ENCODE peak calls at places on chromosomes 5 and 9, in five cellular contexts. Y is left ventricle myocardium inferior, L is hepatocyte, G is uterus, X is stomach. M is an unnamed sample.

GRCh38 chr5:65364907-65365306 is 116.8 kb downstream of the ADAMTS6 start:
- DNase-seq in Y (no peak), L (no peak), G (no peak), X (no peak), M (no peak)

GRCh38 chr5:172420215-172420934 is 34.0 kb downstream of the SH3PXD2B start:
- DNase-seq in Y (peak; percentile 58), L (peak; percentile 82), G (peak; percentile 88), X (peak; percentile 64), M (peak; percentile 84)

GRCh38 chr5:127840809-127841208 is 137.6 kb downstream of the CCDC192 start:
- DNase-seq in Y (no peak), L (no peak), G (no peak), X (no peak), M (no peak)

GRCh38 chr5:44993286-44993685 is 184.5 kb downstream of the MRPS30 start:
- DNase-seq in Y (no peak), L (no peak), G (no peak), X (no peak), M (no peak)

GRCh38 chr5:175638305-175638704 is 19.6 kb upstream of the HRH2 start:
- DNase-seq in Y (no peak), L (no peak), G (no peak), X (no peak), M (no peak)

GRCh38 chr5:150557507-150557872 is 49.6 kb downstream of the NDST1 start:
- DNase-seq in Y (no peak), L (no peak), G (no peak), X (no peak), M (no peak)

GRCh38 chr9:6444108-6444507 is 31.1 kb downstream of the UHRF2 start:
- DNase-seq in Y (no peak), L (no peak), G (no peak), X (no peak), M (no peak)

GRCh38 chr9:70297141-70297540 is 38.4 kb downstream of the SMC5 start:
- DNase-seq in Y (no peak), L (no peak), G (no peak), X (no peak), M (no peak)

GRCh38 chr9:33524431-33524947 is 438 bp downstream of the ANKRD18B start:
- DNase-seq in Y (no peak), L (peak; percentile 6), G (no peak), X (no peak), M (no peak)

GRCh38 chr9:121634329-121634784 is 17.1 kb upstream of the DAB2IP start:
- DNase-seq in Y (no peak), L (no peak), G (no peak), X (no peak), M (no peak)

GRCh38 chr5:14753947-14754346 is 89.4 kb downstream of the OTULIN start:
- DNase-seq in Y (no peak), L (no peak), G (no peak), X (no peak), M (no peak)

GRCh38 chr5:14851067-14851422 is 20.5 kb downstream of the ANKH start:
- DNase-seq in Y (no peak), L (peak; percentile 48), G (no peak), X (no peak), M (no peak)

GRCh38 chr5:84729326-84729725 is 344.6 kb upstream of the EDIL3 start:
- DNase-seq in Y (no peak), L (no peak), G (no peak), X (no peak), M (no peak)

GRCh38 chr5:77376624-77377023 is 115.5 kb downstream of the WDR41 start:
- DNase-seq in Y (no peak), L (no peak), G (no peak), X (no peak), M (no peak)

GRCh38 chr9:27771803-27772545 is 198.7 kb upstream of the C9orf72 start:
- DNase-seq in Y (no peak), L (no peak), G (no peak), X (no peak), M (no peak)

GRCh38 chr9:115261656-115262081 is 143.7 kb upstream of the TNC start:
- DNase-seq in Y (no peak), L (no peak), G (no peak), X (no peak), M (no peak)

GRCh38 chr9:77472646-77473045 is 175.5 kb downstream of the GNA14 start:
- DNase-seq in Y (no peak), L (no peak), G (no peak), X (no peak), M (no peak)

GRCh38 chr5:113000466-113000865 is 23.9 kb downstream of the DCP2 start:
- DNase-seq in Y (no peak), L (no peak), G (no peak), X (no peak), M (no peak)

GRCh38 chr5:109485030-109485429 is 75.3 kb upstream of the PJA2 start:
- DNase-seq in Y (peak; percentile 65), L (peak; percentile 75), G (peak; percentile 23), X (peak; percentile 82), M (no peak)

GRCh38 chr5:53403758-53404157 is 76.7 kb upstream of the FST start:
- DNase-seq in Y (no peak), L (no peak), G (no peak), X (no peak), M (no peak)

GRCh38 chr5:135704616-135705015 is 125.8 kb upstream of the CXCL14 start:
- DNase-seq in Y (no peak), L (no peak), G (no peak), X (no peak), M (no peak)

GRCh38 chr9:110579763-110580255 is 268 bp upstream of the SVEP1 start:
- DNase-seq in Y (peak; percentile 23), L (peak; percentile 35), G (peak; percentile 50), X (no peak), M (no peak)

GRCh38 chr5:135053278-135053677 is 19.2 kb upstream of the PITX1 start:
- DNase-seq in Y (no peak), L (no peak), G (no peak), X (no peak), M (no peak)

GRCh38 chr9:126379661-126380365 is 53.2 kb downstream of the MVB12B start:
- DNase-seq in Y (no peak), L (no peak), G (no peak), X (no peak), M (no peak)

GRCh38 chr9:134936762-134937555 is 19.2 kb upstream of the FCN1 start:
- DNase-seq in Y (no peak), L (no peak), G (no peak), X (no peak), M (no peak)

GRCh38 chr9:115241641-115242040 is 123.7 kb upstream of the TNC start:
- DNase-seq in Y (no peak), L (no peak), G (no peak), X (no peak), M (no peak)

GRCh38 chr9:99824378-99825157 is 2.9 kb downstream of the NR4A3 start:
- DNase-seq in Y (no peak), L (peak; percentile 58), G (peak; percentile 35), X (peak; percentile 64), M (peak; percentile 79)

GRCh38 chr9:92468206-92468605 is 14.1 kb downstream of the ASPN start:
- DNase-seq in Y (no peak), L (no peak), G (no peak), X (no peak), M (no peak)

GRCh38 chr9:111944467-111944866 is 47.9 kb downstream of the UGCG start:
- DNase-seq in Y (no peak), L (no peak), G (no peak), X (no peak), M (no peak)

GRCh38 chr5:144191998-144192397 is 21.3 kb downstream of the KCTD16 start:
- DNase-seq in Y (no peak), L (peak; percentile 73), G (no peak), X (no peak), M (no peak)

GRCh38 chr5:133967124-133967523 is 1.3 kb downstream of the C5orf15 start:
- DNase-seq in Y (no peak), L (no peak), G (no peak), X (no peak), M (no peak)

GRCh38 chr5:133970325-133970671 is 1.9 kb upstream of the C5orf15 start:
- DNase-seq in Y (no peak), L (no peak), G (no peak), X (no peak), M (no peak)

GRCh38 chr5:133969654-133970324 is 1.4 kb upstream of the C5orf15 start:
- DNase-seq in Y (no peak), L (peak; percentile 60), G (no peak), X (no peak), M (no peak)

GRCh38 chr5:133967715-133968056 is 739 bp downstream of the C5orf15 start:
- DNase-seq in Y (no peak), L (peak; percentile 51), G (no peak), X (peak; percentile 28), M (no peak)

GRCh38 chr5:133968057-133968993 is at the start of gene C5orf15:
- DNase-seq in Y (peak; percentile 97), L (peak; percentile 97), G (peak; percentile 93), X (peak; percentile 97), M (peak; percentile 98)
- TF ChIP-seq CTCF in Y (peak; percentile 49), L (no peak), G (peak; percentile 9), X (peak; percentile 17), M (no peak)

DNA sequence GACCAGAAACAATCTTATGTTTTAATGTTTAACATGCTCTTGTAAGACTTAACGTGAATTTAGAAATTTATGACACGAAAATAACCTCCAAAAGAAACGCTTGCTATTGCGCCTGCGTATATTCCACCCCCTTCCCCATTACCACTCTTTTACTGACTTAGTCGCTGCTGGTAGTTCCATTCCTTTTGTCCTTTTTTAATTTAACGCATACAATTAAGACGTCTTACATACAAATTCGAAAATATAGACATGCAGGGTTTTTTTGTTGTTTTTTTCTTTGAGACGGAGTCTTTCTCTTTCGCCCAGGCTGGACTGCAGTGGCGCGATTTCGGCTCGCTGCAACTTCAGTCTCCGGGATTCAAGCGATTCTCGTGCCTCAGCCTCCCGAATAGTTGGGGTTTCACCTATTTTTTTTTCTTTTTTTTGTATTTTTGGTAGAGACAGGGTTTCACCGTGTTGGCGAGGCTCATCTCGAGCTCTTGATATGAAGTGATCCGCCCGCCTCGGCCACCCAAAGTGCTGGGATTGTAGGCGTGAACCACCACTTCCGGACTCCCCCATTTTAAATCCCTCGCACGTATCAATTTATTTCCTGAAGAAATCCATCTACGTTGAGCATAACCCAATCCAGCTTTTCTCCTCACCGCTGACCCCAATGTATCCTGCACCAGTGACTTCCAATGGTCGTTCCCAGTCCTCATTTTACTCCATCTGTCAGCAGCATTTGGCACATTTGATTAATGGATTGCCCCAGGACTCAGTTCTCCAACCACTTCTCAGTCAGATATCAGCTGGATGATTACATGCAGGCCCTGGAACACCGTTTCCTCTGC is 678 bp upstream of the MED7 start:
- DNase-seq in Y (peak; percentile 51), L (no peak), G (peak; percentile 27), X (peak; percentile 38), M (no peak)
- H3K27ac ChIP-seq in Y (peak overlapping the region; percentile 98), L (peak overlapping the region; percentile 80), G (peak overlapping the region; percentile 94), X (peak overlapping the region; percentile 88), M (peak overlapping the region; percentile 87)

DNA sequence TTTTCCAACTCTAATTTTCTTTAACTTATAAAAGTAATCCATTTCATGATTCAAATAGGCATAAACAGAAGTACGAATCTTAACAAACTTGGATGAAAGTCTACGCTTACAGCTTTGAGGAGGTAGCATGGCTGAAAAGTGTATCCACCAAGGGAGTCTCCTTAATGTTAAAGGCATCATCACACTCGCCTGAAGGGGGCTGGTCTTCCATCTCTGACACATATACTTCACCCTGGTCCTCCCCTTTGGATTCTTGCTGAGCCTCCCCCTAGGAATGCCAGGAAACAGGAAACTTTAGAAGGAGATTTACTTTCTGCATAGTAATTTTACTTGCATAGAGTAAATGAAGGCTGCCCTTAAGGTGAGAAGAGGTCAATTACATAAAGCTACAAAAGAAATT is 10.3 kb upstream of the NME5 start:
- DNase-seq in Y (no peak), L (no peak), G (no peak), X (no peak), M (no peak)
- TF ChIP-seq CTCF in Y (no peak), L (no peak), G (no peak), X (no peak), M (no peak)

GRCh38 chr9:136939431-136939995 is 5.0 kb downstream of the FBXW5 start:
- DNase-seq in Y (peak; percentile 15), L (no peak), G (no peak), X (no peak), M (no peak)
- H3K27ac ChIP-seq in Y (peak overlapping the region; percentile 82), L (no peak overlapping the region), G (no peak overlapping the region), X (no peak overlapping the region), M (peak overlapping the region; percentile 77)